ENCODE peak calls at places on chromosomes 13 and 19, in eight cellular contexts. One of them, this sample, is unnamed. For H4K20me1 and H3K79me2, the result is how much of the 10 kb centered on the place peaks cover.

GRCh38 chr19:46788968-46789338 is 559 bp upstream of the SLC1A5 start:
- DNase-seq in HCT116: no peak
- DNase-seq in astrocyte: no peak
- DNase-seq in PC-9: no peak
- DNase-seq in GM23248: no peak
- DNase-seq in Karpas-422: no peak
- DNase-seq in GM12878: no peak
- DNase-seq in H9: no peak
- DNase-seq in this sample: no peak

GRCh38 chr19:43380771-43381386 is 27.4 kb downstream of the CD177 start:
- DNase-seq in astrocyte: no peak
- DNase-seq in PC-9: no peak
- DNase-seq in HCT116: no peak
- DNase-seq in H9: no peak
- DNase-seq in GM23248: no peak
- DNase-seq in GM12878: no peak
- DNase-seq in Karpas-422: no peak
- DNase-seq in this sample: no peak

GRCh38 chr13:50592412-50593145 is 250.9 kb downstream of the DLEU7 start:
- DNase-seq in GM23248: peak
- DNase-seq in astrocyte: peak
- DNase-seq in H9: no peak
- DNase-seq in GM12878: no peak
- DNase-seq in HCT116: no peak
- DNase-seq in PC-9: peak
- DNase-seq in Karpas-422: no peak
- DNase-seq in this sample: no peak

GRCh38 chr13:36543671-36544070 is 111.4 kb downstream of the CCNA1 start:
- DNase-seq in astrocyte: no peak
- DNase-seq in H9: no peak
- DNase-seq in PC-9: no peak
- DNase-seq in Karpas-422: no peak
- DNase-seq in GM12878: no peak
- DNase-seq in GM23248: no peak
- DNase-seq in HCT116: no peak
- DNase-seq in this sample: no peak

GRCh38 chr19:5166262-5166661 is 174.3 kb downstream of the PTPRS start:
- DNase-seq in PC-9: peak
- DNase-seq in Karpas-422: no peak
- DNase-seq in GM23248: peak
- DNase-seq in HCT116: no peak
- DNase-seq in H9: no peak
- DNase-seq in GM12878: no peak
- DNase-seq in astrocyte: peak
- DNase-seq in this sample: no peak

GRCh38 chr19:33508009-33508408 is 13.6 kb downstream of the PEPD start:
- DNase-seq in HCT116: no peak
- DNase-seq in astrocyte: no peak
- DNase-seq in Karpas-422: no peak
- DNase-seq in H9: no peak
- DNase-seq in GM12878: no peak
- DNase-seq in GM23248: no peak
- DNase-seq in PC-9: no peak
- DNase-seq in this sample: no peak

GRCh38 chr13:113845055-113845454 is 18.8 kb downstream of the GAS6 start:
- DNase-seq in Karpas-422: no peak
- DNase-seq in GM12878: no peak
- DNase-seq in H9: no peak
- DNase-seq in GM23248: no peak
- DNase-seq in astrocyte: no peak
- DNase-seq in HCT116: no peak
- DNase-seq in PC-9: no peak
- DNase-seq in this sample: no peak

GRCh38 chr19:18763674-18764590 is 27.2 kb downstream of the COMP start:
- DNase-seq in PC-9: peak
- DNase-seq in GM23248: peak
- DNase-seq in astrocyte: peak
- DNase-seq in H9: no peak
- DNase-seq in Karpas-422: no peak
- DNase-seq in GM12878: no peak
- DNase-seq in HCT116: no peak
- DNase-seq in this sample: no peak

GRCh38 chr13:30128591-30128990 is 178.8 kb downstream of the KATNAL1 start:
- DNase-seq in GM12878: no peak
- DNase-seq in GM23248: no peak
- DNase-seq in H9: no peak
- DNase-seq in astrocyte: no peak
- DNase-seq in Karpas-422: no peak
- DNase-seq in HCT116: no peak
- DNase-seq in PC-9: no peak
- DNase-seq in this sample: no peak

GRCh38 chr13:33278923-33279322 is 6.6 kb downstream of the STARD13 start:
- DNase-seq in PC-9: no peak
- DNase-seq in Karpas-422: no peak
- DNase-seq in GM12878: no peak
- DNase-seq in astrocyte: no peak
- DNase-seq in H9: no peak
- DNase-seq in HCT116: no peak
- DNase-seq in GM23248: no peak
- DNase-seq in this sample: no peak

GRCh38 chr19:17966497-17967257 is at the start of gene KCNN1:
- DNase-seq in GM12878: no peak
- DNase-seq in HCT116: no peak
- DNase-seq in astrocyte: no peak
- DNase-seq in GM23248: no peak
- DNase-seq in Karpas-422: no peak
- DNase-seq in PC-9: no peak
- DNase-seq in H9: no peak
- DNase-seq in this sample: peak

GRCh38 chr19:18415177-18415867 is 3.9 kb upstream of the SSBP4 start:
- DNase-seq in GM23248: peak
- DNase-seq in GM12878: no peak
- DNase-seq in PC-9: no peak
- DNase-seq in Karpas-422: no peak
- DNase-seq in H9: peak
- DNase-seq in astrocyte: peak
- DNase-seq in HCT116: no peak
- DNase-seq in this sample: no peak

GRCh38 chr19:13610042-13610691 is 103.9 kb upstream of the CACNA1A start:
- DNase-seq in astrocyte: no peak
- DNase-seq in H9: peak
- DNase-seq in GM12878: no peak
- DNase-seq in GM23248: no peak
- DNase-seq in Karpas-422: no peak
- DNase-seq in HCT116: no peak
- DNase-seq in PC-9: no peak
- DNase-seq in this sample: peak

GRCh38 chr13:96388598-96388997 is 298.7 kb downstream of the HS6ST3 start:
- DNase-seq in GM23248: no peak
- DNase-seq in H9: peak
- DNase-seq in HCT116: no peak
- DNase-seq in PC-9: no peak
- DNase-seq in GM12878: no peak
- DNase-seq in astrocyte: no peak
- DNase-seq in Karpas-422: no peak
- DNase-seq in this sample: no peak

GRCh38 chr19:3982701-3983541 is 2.3 kb downstream of the EEF2 start:
- DNase-seq in H9: peak
- DNase-seq in HCT116: no peak
- DNase-seq in astrocyte: peak
- DNase-seq in PC-9: no peak
- DNase-seq in GM23248: peak
- DNase-seq in GM12878: no peak
- DNase-seq in Karpas-422: peak
- DNase-seq in this sample: no peak

GRCh38 chr19:1109697-1110671 is 6.2 kb downstream of the GPX4 start:
- DNase-seq in HCT116: no peak
- DNase-seq in GM12878: no peak
- DNase-seq in Karpas-422: no peak
- DNase-seq in H9: no peak
- DNase-seq in astrocyte: no peak
- DNase-seq in GM23248: no peak
- DNase-seq in PC-9: no peak
- DNase-seq in this sample: no peak

GRCh38 chr19:45117666-45118065 is 24.7 kb downstream of the PPP1R37 start:
- DNase-seq in astrocyte: no peak
- DNase-seq in H9: no peak
- DNase-seq in GM12878: no peak
- DNase-seq in Karpas-422: no peak
- DNase-seq in GM23248: no peak
- DNase-seq in PC-9: no peak
- DNase-seq in HCT116: no peak
- DNase-seq in this sample: no peak

GRCh38 chr19:58183822-58184215 is 958 bp downstream of the ZNF274 start:
- DNase-seq in H9: no peak
- DNase-seq in Karpas-422: no peak
- DNase-seq in astrocyte: no peak
- DNase-seq in GM12878: no peak
- DNase-seq in GM23248: no peak
- DNase-seq in PC-9: no peak
- DNase-seq in HCT116: no peak
- DNase-seq in this sample: no peak

GRCh38 chr19:10896851-10897526 is 25.6 kb downstream of the CARM1 start:
- DNase-seq in GM12878: no peak
- DNase-seq in Karpas-422: peak
- DNase-seq in H9: no peak
- DNase-seq in PC-9: no peak
- DNase-seq in GM23248: no peak
- DNase-seq in HCT116: no peak
- DNase-seq in astrocyte: no peak
- DNase-seq in this sample: no peak

GRCh38 chr19:10895920-10896319 is 24.6 kb downstream of the CARM1 start:
- DNase-seq in HCT116: no peak
- DNase-seq in astrocyte: no peak
- DNase-seq in PC-9: no peak
- DNase-seq in GM23248: no peak
- DNase-seq in GM12878: no peak
- DNase-seq in Karpas-422: peak
- DNase-seq in H9: peak
- DNase-seq in this sample: no peak

GRCh38 chr19:10895363-10895762 is 24.0 kb downstream of the CARM1 start:
- DNase-seq in H9: no peak
- DNase-seq in PC-9: no peak
- DNase-seq in astrocyte: no peak
- DNase-seq in HCT116: no peak
- DNase-seq in GM12878: no peak
- DNase-seq in GM23248: no peak
- DNase-seq in Karpas-422: peak
- DNase-seq in this sample: no peak

GRCh38 chr19:10892256-10892655 is 20.9 kb downstream of the CARM1 start:
- DNase-seq in PC-9: no peak
- DNase-seq in astrocyte: no peak
- DNase-seq in GM12878: no peak
- DNase-seq in H9: peak
- DNase-seq in HCT116: no peak
- DNase-seq in GM23248: no peak
- DNase-seq in Karpas-422: no peak
- DNase-seq in this sample: no peak

GRCh38 chr19:10894911-10895213 is 23.5 kb downstream of the CARM1 start:
- DNase-seq in astrocyte: no peak
- DNase-seq in GM23248: no peak
- DNase-seq in PC-9: no peak
- DNase-seq in H9: no peak
- DNase-seq in Karpas-422: no peak
- DNase-seq in GM12878: no peak
- DNase-seq in HCT116: no peak
- DNase-seq in this sample: no peak
- H4K20me1 ChIP-seq in astrocyte: half or more
- H4K20me1 ChIP-seq in GM23248: under half
- H4K20me1 ChIP-seq in PC-9: under half
- H4K20me1 ChIP-seq in H9: under half
- H4K20me1 ChIP-seq in Karpas-422: under half
- H4K20me1 ChIP-seq in GM12878: under half
- H4K20me1 ChIP-seq in HCT116: under half
- H4K20me1 ChIP-seq in this sample: half or more

DNA sequence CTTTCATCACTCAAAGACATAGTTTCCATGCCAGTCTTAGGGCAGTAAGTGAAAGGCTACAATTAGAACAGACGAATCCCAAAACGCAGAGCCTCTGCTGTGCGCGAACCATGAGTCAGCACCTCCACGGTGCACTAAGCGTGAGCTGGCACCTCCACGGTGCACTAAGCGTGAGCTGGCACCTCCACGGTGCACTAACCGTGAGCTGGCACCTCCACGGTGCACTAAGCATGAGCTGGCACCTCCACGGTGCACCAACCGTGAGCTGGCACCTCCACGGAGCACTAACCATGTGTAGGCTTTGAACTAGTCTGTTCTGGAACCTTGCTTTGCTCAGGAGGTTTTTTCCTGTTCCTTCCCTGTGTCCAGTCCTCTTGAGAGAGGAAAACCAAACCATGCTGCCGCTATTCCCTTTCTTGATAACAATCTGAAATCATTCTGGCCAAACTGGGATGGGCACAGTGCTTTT is 120.6 kb downstream of the IRS2 start:
- DNase-seq in astrocyte: peak
- DNase-seq in Karpas-422: no peak
- DNase-seq in H9: no peak
- DNase-seq in GM23248: no peak
- DNase-seq in HCT116: no peak
- DNase-seq in PC-9: peak
- DNase-seq in GM12878: no peak
- DNase-seq in this sample: no peak
- H3K79me2 ChIP-seq in astrocyte: under half
- H3K79me2 ChIP-seq in Karpas-422: under half
- H3K79me2 ChIP-seq in H9: under half
- H3K79me2 ChIP-seq in GM23248: under half
- H3K79me2 ChIP-seq in HCT116: under half
- H3K79me2 ChIP-seq in PC-9: under half
- H3K79me2 ChIP-seq in GM12878: under half
- H3K79me2 ChIP-seq in this sample: under half

GRCh38 chr13:91355826-91356710 is 8.6 kb downstream of the MIR17HG start:
- DNase-seq in GM23248: no peak
- DNase-seq in astrocyte: no peak
- DNase-seq in Karpas-422: peak
- DNase-seq in GM12878: no peak
- DNase-seq in H9: no peak
- DNase-seq in HCT116: no peak
- DNase-seq in PC-9: no peak
- DNase-seq in this sample: no peak
- H4K20me1 ChIP-seq in GM23248: under half
- H4K20me1 ChIP-seq in astrocyte: half or more
- H4K20me1 ChIP-seq in Karpas-422: half or more
- H4K20me1 ChIP-seq in GM12878: under half
- H4K20me1 ChIP-seq in H9: under half
- H4K20me1 ChIP-seq in HCT116: under half
- H4K20me1 ChIP-seq in PC-9: half or more
- H4K20me1 ChIP-seq in this sample: half or more

DNA sequence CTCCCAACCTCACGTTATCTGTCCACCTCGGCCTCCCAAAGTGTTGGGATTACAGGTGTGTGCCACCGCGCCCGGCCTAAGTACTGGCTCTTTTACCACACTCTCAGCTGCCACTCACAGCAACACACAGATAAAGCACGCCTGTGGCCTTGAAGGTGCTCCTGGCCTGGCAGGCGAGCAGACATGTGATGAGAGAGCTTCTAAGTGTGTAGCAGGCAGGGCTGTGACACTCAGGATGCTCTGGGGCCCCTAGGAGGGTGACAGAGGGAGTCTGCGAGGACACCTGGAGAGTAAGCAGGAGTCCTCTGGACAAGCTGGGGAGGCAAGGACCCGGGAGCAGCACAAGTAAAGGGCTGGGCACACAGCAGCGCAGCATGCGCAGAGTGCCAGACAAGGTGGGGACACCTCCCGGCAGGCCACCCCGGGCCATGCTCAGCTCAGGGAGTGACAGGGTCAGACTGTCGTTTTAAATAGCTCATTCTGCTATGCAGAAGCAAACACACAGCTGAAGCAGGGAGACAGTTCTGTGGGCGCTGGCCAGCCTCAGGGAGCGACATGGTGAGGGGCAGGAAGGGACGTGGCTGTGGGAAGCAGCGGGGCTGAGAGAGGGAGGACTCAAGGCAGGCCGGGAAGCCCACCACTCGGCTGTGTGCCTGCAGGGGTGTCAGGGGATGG is 26.5 kb downstream of the MED26 start:
- DNase-seq in astrocyte: no peak
- DNase-seq in HCT116: no peak
- DNase-seq in PC-9: no peak
- DNase-seq in Karpas-422: no peak
- DNase-seq in GM12878: no peak
- DNase-seq in H9: no peak
- DNase-seq in GM23248: no peak
- DNase-seq in this sample: no peak
- H3K79me2 ChIP-seq in astrocyte: half or more
- H3K79me2 ChIP-seq in HCT116: half or more
- H3K79me2 ChIP-seq in PC-9: half or more
- H3K79me2 ChIP-seq in Karpas-422: half or more
- H3K79me2 ChIP-seq in GM12878: half or more
- H3K79me2 ChIP-seq in H9: under half
- H3K79me2 ChIP-seq in GM23248: half or more
- H3K79me2 ChIP-seq in this sample: half or more

This sample was measured in neural progenitor cell.